ENCODE peak calls at places on chromosomes 5 and 9, in eight cellular contexts. J, M, E, X, U, W, K and Q are unnamed samples.

GRCh38 chr5:26622947-26623346 is 415.4 kb downstream of the CDH9 start:
- DNase-seq in K (no peak), W (no peak), J (no peak), E (no peak), M (no peak), U (no peak), X (no peak), Q (no peak)

GRCh38 chr5:6302099-6302498 is 76.2 kb downstream of the MED10 start:
- DNase-seq in W (no peak), M (no peak), U (no peak), K (peak), J (no peak), X (no peak), E (no peak), Q (no peak)

GRCh38 chr5:3896098-3896497 is 300.5 kb downstream of the IRX1 start:
- DNase-seq in M (no peak), J (no peak), U (no peak), W (no peak), E (no peak), K (no peak), X (no peak), Q (no peak)

GRCh38 chr5:134550271-134551214 is 25.1 kb downstream of the JADE2 start:
- DNase-seq in U (no peak), X (no peak), M (no peak), W (no peak), K (no peak), J (no peak), E (no peak), Q (no peak)

GRCh38 chr5:10301842-10302610 is 5.7 kb downstream of the CMBL start:
- DNase-seq in M (no peak), J (peak), K (no peak), W (no peak), U (no peak), X (no peak), E (no peak), Q (peak)

GRCh38 chr5:52469835-52470234 is 317.9 kb upstream of the ITGA1 start:
- DNase-seq in U (no peak), E (no peak), M (no peak), X (no peak), J (no peak), W (no peak), K (peak), Q (no peak)

GRCh38 chr5:82975812-82976211 is 101.4 kb downstream of the TMEM167A start:
- DNase-seq in X (no peak), E (no peak), M (peak), K (no peak), W (no peak), U (no peak), J (no peak), Q (no peak)

GRCh38 chr9:116605904-116606341 is 81.2 kb upstream of the TRIM32 start:
- DNase-seq in U (no peak), M (no peak), X (no peak), J (no peak), E (no peak), W (no peak), K (peak), Q (no peak)

GRCh38 chr5:10663531-10664183 is 97.4 kb downstream of the DAP start:
- DNase-seq in X (no peak), M (no peak), U (no peak), W (peak), K (peak), E (no peak), J (no peak), Q (peak)

GRCh38 chr5:145557345-145557744 is 277.8 kb downstream of the PRELID2 start:
- DNase-seq in M (no peak), K (no peak), J (no peak), U (no peak), W (no peak), E (no peak), X (no peak), Q (no peak)

GRCh38 chr5:115319007-115319406 is 22.6 kb upstream of the CCDC112 start:
- DNase-seq in M (no peak), E (no peak), J (no peak), U (no peak), W (no peak), K (no peak), X (no peak), Q (no peak)

GRCh38 chr9:127066060-127066774 is 56.2 kb downstream of the ANGPTL2 start:
- DNase-seq in E (no peak), J (no peak), X (no peak), K (no peak), U (no peak), M (no peak), W (no peak), Q (no peak)

GRCh38 chr5:1445313-1445894 is at the start of gene SLC6A3:
- DNase-seq in X (no peak), K (peak), W (no peak), M (no peak), U (no peak), J (no peak), E (no peak), Q (peak)

GRCh38 chr9:127780126-127780885 is 1.8 kb upstream of the SH2D3C start:
- DNase-seq in W (no peak), M (no peak), K (no peak), E (peak), U (no peak), J (no peak), X (no peak), Q (no peak)

GRCh38 chr5:24909210-24909609 is 264.4 kb upstream of the CDH10 start:
- DNase-seq in U (no peak), E (no peak), M (no peak), J (no peak), K (peak), X (no peak), W (no peak), Q (no peak)

GRCh38 chr5:39699164-39699563 is 274.4 kb upstream of the DAB2 start:
- DNase-seq in E (no peak), U (no peak), M (no peak), J (no peak), W (no peak), K (no peak), X (no peak), Q (no peak)

GRCh38 chr5:83071286-83071685 is 5.9 kb downstream of the TMEM167A start:
- DNase-seq in W (no peak), K (no peak), J (no peak), E (no peak), M (no peak), X (no peak), U (no peak), Q (no peak)

GRCh38 chr5:138942861-138943260 is 67.7 kb upstream of the LRRTM2 start:
- DNase-seq in X (no peak), M (no peak), U (no peak), K (no peak), W (no peak), J (no peak), E (no peak), Q (no peak)

GRCh38 chr9:92637886-92638620 is 31.9 kb downstream of the IPPK start:
- DNase-seq in M (no peak), W (no peak), J (peak), K (no peak), E (no peak), X (no peak), U (no peak), Q (no peak)

GRCh38 chr5:132227485-132228240 is at the start of gene P4HA2:
- DNase-seq in J (peak), M (peak), E (peak), U (no peak), W (peak), X (no peak), K (peak), Q (peak)

GRCh38 chr5:139757727-139758509 is 37.7 kb upstream of the PSD2 start:
- DNase-seq in J (no peak), M (no peak), X (no peak), W (no peak), E (no peak), K (no peak), U (no peak), Q (no peak)

GRCh38 chr5:10046681-10047080 is 203.0 kb downstream of the ATPSCKMT start:
- DNase-seq in E (no peak), U (no peak), J (no peak), W (no peak), K (no peak), X (no peak), M (no peak), Q (peak)

GRCh38 chr5:149497357-149497756 is 53.9 kb downstream of the CSNK1A1 start:
- DNase-seq in W (no peak), U (no peak), J (no peak), M (no peak), K (peak), X (no peak), E (no peak), Q (no peak)

GRCh38 chr9:130030821-130031481 is 12.0 kb downstream of the FNBP1 start:
- DNase-seq in X (peak), K (no peak), W (no peak), E (no peak), M (no peak), J (no peak), U (no peak), Q (no peak)

GRCh38 chr9:136313111-136314055 is 9.5 kb upstream of the CCDC187 start:
- DNase-seq in J (no peak), W (no peak), K (no peak), X (no peak), U (no peak), M (no peak), E (no peak), Q (no peak)

GRCh38 chr9:90003046-90003355 is 398.2 kb downstream of the GADD45G start:
- DNase-seq in K (no peak), X (no peak), J (no peak), M (no peak), W (no peak), U (no peak), E (peak), Q (no peak)

GRCh38 chr5:57447656-57448055 is 35.0 kb downstream of the ACTBL2 start:
- DNase-seq in K (no peak), E (no peak), W (no peak), M (no peak), U (no peak), J (no peak), X (no peak), Q (no peak)